ENCODE peak calls at places on chromosomes 13 and 19, in seven cellular contexts. J is bronchial epithelial cell; N is memory B cell; G is brain microvascular endothelial cell; Q is DMS 273 treated with DMSO at 0.1 percent for 48 hours; T is ACHN; Z is effector memory CD8-positive, alpha-beta T cell. X is an unnamed sample.

GRCh38 chr19:18029617-18030338 is 21.8 kb downstream of the ARRDC2 start:
- DNase-seq in T (no peak), Z (no peak), J (peak), Q (peak), N (no peak), G (no peak), X (peak)

GRCh38 chr13:49097374-49097773 is 121.7 kb downstream of the FNDC3A start:
- DNase-seq in Z (no peak), T (no peak), Q (no peak), J (peak), N (no peak), G (peak), X (no peak)

GRCh38 chr19:4474504-4475136 is 2.5 kb downstream of the HDGFL2 start:
- DNase-seq in T (no peak), Q (no peak), Z (no peak), J (peak), G (peak), N (no peak), X (no peak)

GRCh38 chr13:21326155-21327030 is 132.7 kb downstream of the ZDHHC20 start:
- DNase-seq in J (peak), G (peak), T (no peak), Q (no peak), Z (no peak), N (no peak), X (no peak)

GRCh38 chr19:42553292-42554045 is 25.2 kb upstream of the CEACAM1 start:
- DNase-seq in Z (no peak), N (no peak), J (peak), G (peak), T (peak), Q (no peak), X (peak)

GRCh38 chr19:22532388-22533310 is 101.5 kb upstream of the ZNF492 start:
- DNase-seq in J (no peak), G (no peak), Q (no peak), Z (no peak), N (no peak), T (no peak), X (peak)

GRCh38 chr13:42048323-42048624 is 174 bp upstream of the DGKH start:
- DNase-seq in Q (no peak), T (no peak), J (no peak), Z (no peak), G (no peak), N (peak), X (no peak)

GRCh38 chr13:23921451-23921888 is 24.2 kb upstream of the C1QTNF9B start:
- DNase-seq in Q (peak), J (peak), T (peak), N (no peak), G (peak), Z (peak), X (peak)

GRCh38 chr19:2481466-2481865 is 5.5 kb downstream of the GADD45B start:
- DNase-seq in T (no peak), G (no peak), N (no peak), J (no peak), Q (no peak), Z (no peak), X (no peak)

GRCh38 chr19:48596679-48597465 is 9.7 kb upstream of the SPACA4 start:
- DNase-seq in T (no peak), Q (no peak), N (peak), J (no peak), G (no peak), Z (peak), X (no peak)

GRCh38 chr13:76832258-76832988 is 53.8 kb downstream of the KCTD12 start:
- DNase-seq in T (no peak), J (no peak), Q (no peak), N (no peak), Z (no peak), G (no peak), X (no peak)

GRCh38 chr19:9467161-9467560 is 31.3 kb downstream of the ZNF560 start:
- DNase-seq in Q (no peak), N (no peak), T (no peak), G (no peak), Z (no peak), J (no peak), X (no peak)

GRCh38 chr13:112874751-112875300 is 94.2 kb upstream of the MCF2L start:
- DNase-seq in N (no peak), Q (no peak), Z (no peak), J (no peak), T (no peak), G (no peak), X (no peak)

GRCh38 chr19:48900477-48901452 is 653 bp downstream of the NUCB1 start:
- DNase-seq in Z (no peak), Q (no peak), T (peak), G (no peak), J (peak), N (no peak), X (no peak)

GRCh38 chr13:32956595-32956933 is 59.7 kb upstream of the KL start:
- DNase-seq in T (no peak), Q (no peak), Z (no peak), J (no peak), G (no peak), N (no peak), X (no peak)

GRCh38 chr19:38769635-38770211 is 3.6 kb downstream of the LGALS7 start:
- DNase-seq in T (no peak), G (peak), J (peak), N (peak), Q (no peak), Z (peak), X (peak)

GRCh38 chr19:50537306-50537685 is 23.6 kb upstream of the ASPDH start:
- DNase-seq in J (no peak), Z (no peak), Q (no peak), G (no peak), N (no peak), T (no peak), X (no peak)

GRCh38 chr19:31880283-31880682 is 465.1 kb upstream of the ZNF507 start:
- DNase-seq in T (no peak), G (no peak), Z (no peak), N (no peak), Q (no peak), J (no peak), X (no peak)

GRCh38 chr19:6267552-6268381 is 12.0 kb downstream of the MLLT1 start:
- DNase-seq in Q (no peak), Z (no peak), G (no peak), N (no peak), T (no peak), J (no peak), X (no peak)

GRCh38 chr13:89930861-89931260 is 1416.6 kb upstream of the MIR17HG start:
- DNase-seq in G (no peak), J (no peak), N (no peak), T (no peak), Z (no peak), Q (no peak), X (no peak)

GRCh38 chr19:1355258-1355973 is 28.3 kb upstream of the NDUFS7 start:
- DNase-seq in Z (no peak), Q (no peak), J (no peak), N (no peak), G (no peak), T (no peak), X (no peak)

GRCh38 chr13:50365683-50366391 is 350.6 kb downstream of the KCNRG start:
- DNase-seq in Q (no peak), N (peak), G (no peak), Z (peak), T (peak), J (peak), X (peak)

GRCh38 chr13:94640676-94641075 is 39.0 kb downstream of the GPR180 start:
- DNase-seq in G (no peak), Q (no peak), J (peak), Z (no peak), N (no peak), T (no peak), X (no peak)

GRCh38 chr19:8826371-8826770 is 5.7 kb downstream of the ZNF558 start:
- DNase-seq in Q (no peak), J (no peak), Z (no peak), N (no peak), T (no peak), G (no peak), X (no peak)

GRCh38 chr19:10305139-10305806 is 4.3 kb downstream of the ZGLP1 start:
- DNase-seq in G (peak), Z (no peak), Q (peak), N (no peak), J (peak), T (no peak), X (no peak)

GRCh38 chr19:58385313-58386165 is 1.5 kb upstream of the RPS5 start:
- DNase-seq in Q (no peak), J (no peak), N (no peak), G (no peak), T (no peak), Z (no peak), X (no peak)

GRCh38 chr19:35220315-35220921 is 8.1 kb downstream of the FAM187B start:
- DNase-seq in J (no peak), N (no peak), Q (no peak), Z (no peak), G (no peak), T (no peak), X (no peak)

GRCh38 chr19:3494051-3494450 is 6.4 kb downstream of the DOHH start:
- DNase-seq in J (no peak), Q (no peak), Z (no peak), G (no peak), T (no peak), N (no peak), X (no peak)

GRCh38 chr19:6362351-6362801 is 1.0 kb downstream of the CLPP start:
- DNase-seq in G (no peak), J (no peak), N (no peak), Z (peak), Q (no peak), T (peak), X (no peak)

GRCh38 chr19:2223959-2224358 is 12.2 kb downstream of the PLEKHJ1 start:
- DNase-seq in J (no peak), T (no peak), Z (peak), Q (no peak), G (no peak), N (peak), X (no peak)

GRCh38 chr19:12331211-12331941 is 2.1 kb downstream of the ZNF563 start:
- DNase-seq in J (no peak), N (peak), Z (no peak), T (no peak), G (no peak), Q (no peak), X (no peak)

GRCh38 chr19:17549088-17549740 is 6.2 kb upstream of the COLGALT1 start:
- DNase-seq in G (no peak), N (no peak), J (no peak), Q (no peak), T (no peak), Z (no peak), X (no peak)

GRCh38 chr19:1041835-1042685 is 2.2 kb downstream of the ABCA7 start:
- DNase-seq in T (no peak), N (no peak), Z (no peak), Q (no peak), G (no peak), J (no peak), X (peak)

GRCh38 chr13:32881074-32881791 is 135.0 kb upstream of the KL start:
- DNase-seq in J (peak), G (peak), Z (no peak), T (no peak), N (no peak), Q (peak), X (no peak)

GRCh38 chr19:3504723-3505122 is 1.4 kb upstream of the FZR1 start:
- DNase-seq in Z (no peak), G (no peak), T (no peak), Q (no peak), J (no peak), N (no peak), X (no peak)

GRCh38 chr13:114099918-114100445 is 32.4 kb downstream of the RASA3 start:
- DNase-seq in G (no peak), T (no peak), J (peak), N (no peak), Q (no peak), Z (no peak), X (no peak)

GRCh38 chr13:42393573-42394360 is 121.8 kb downstream of the AKAP11 start:
- DNase-seq in G (no peak), N (no peak), Q (no peak), T (no peak), Z (no peak), J (no peak), X (no peak)

GRCh38 chr13:48125794-48126228 is 30.9 kb upstream of the MED4 start:
- DNase-seq in G (no peak), J (no peak), T (no peak), Q (no peak), Z (no peak), N (no peak), X (no peak)